ENCODE peak calls at places on chromosome 10, in four cellular contexts. One of them, this sample, is unnamed.
A peak's percentile ranks its signal among the peaks of the same experiment; 100 is the strongest.

GRCh38 chr10:125016611-125017202 is 74.8 kb downstream of the ZRANB1 start:
- DNase-seq in vagina: no peak
- DNase-seq in spleen: no peak
- DNase-seq in stomach: no peak
- DNase-seq in this sample: peak; percentile 77

GRCh38 chr10:70455213-70455630 is 13.7 kb upstream of the NODAL start:
- DNase-seq in vagina: no peak
- DNase-seq in spleen: no peak
- DNase-seq in stomach: no peak
- DNase-seq in this sample: no peak

GRCh38 chr10:132515811-132516726 is 21.5 kb upstream of the INPP5A start:
- DNase-seq in vagina: no peak
- DNase-seq in spleen: peak; percentile 71
- DNase-seq in stomach: peak; percentile 8
- DNase-seq in this sample: no peak

GRCh38 chr10:67722113-67722512 is 26.1 kb upstream of the CTNNA3 start:
- DNase-seq in vagina: no peak
- DNase-seq in spleen: no peak
- DNase-seq in stomach: no peak
- DNase-seq in this sample: no peak

GRCh38 chr10:128927389-128927788 is 539.7 kb upstream of the MGMT start:
- DNase-seq in vagina: no peak
- DNase-seq in spleen: no peak
- DNase-seq in stomach: no peak
- DNase-seq in this sample: no peak

GRCh38 chr10:59628456-59628855 is 81.2 kb downstream of the SLC16A9 start:
- DNase-seq in vagina: no peak
- DNase-seq in spleen: no peak
- DNase-seq in stomach: no peak
- DNase-seq in this sample: no peak

GRCh38 chr10:13555884-13556529 is 27.2 kb upstream of the BEND7 start:
- DNase-seq in vagina: no peak
- DNase-seq in spleen: no peak
- DNase-seq in stomach: no peak
- DNase-seq in this sample: no peak

GRCh38 chr10:15316144-15316543 is 54.9 kb downstream of the FAM171A1 start:
- DNase-seq in vagina: no peak
- DNase-seq in spleen: no peak
- DNase-seq in stomach: no peak
- DNase-seq in this sample: no peak

GRCh38 chr10:110841767-110842267 is 29.9 kb upstream of the PDCD4 start:
- DNase-seq in vagina: no peak
- DNase-seq in spleen: no peak
- DNase-seq in stomach: no peak
- DNase-seq in this sample: no peak

DNA sequence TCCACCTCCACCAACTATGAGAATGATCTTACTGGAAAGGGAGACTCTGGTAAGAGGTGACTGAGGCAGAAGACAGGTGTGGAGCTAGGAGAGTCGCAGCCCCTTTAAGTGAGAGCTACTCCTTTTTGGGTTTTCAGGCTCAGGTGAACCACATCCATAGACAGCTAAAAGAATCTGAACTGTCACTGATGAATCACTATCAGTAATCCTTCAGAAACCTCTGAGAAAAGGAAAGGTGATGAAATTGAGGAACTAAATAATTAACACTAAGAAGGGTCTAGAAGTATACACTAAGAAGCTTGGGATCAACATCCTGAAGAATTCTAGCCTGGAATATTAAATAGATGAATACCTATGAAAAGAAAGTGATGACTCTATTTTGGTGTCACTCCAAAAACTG is 83.0 kb downstream of the SORBS1 start:
- DNase-seq in vagina: no peak
- DNase-seq in spleen: no peak
- DNase-seq in stomach: no peak
- DNase-seq in this sample: no peak
- H3K4me1 ChIP-seq in vagina: peaks cover 48% of the 10 kb centered on the region
- H3K4me1 ChIP-seq in spleen: no peaks in the 10 kb centered on the region
- H3K4me1 ChIP-seq in stomach: peaks cover 98% of the 10 kb centered on the region
- H3K4me1 ChIP-seq in this sample: peaks cover 90% of the 10 kb centered on the region

GRCh38 chr10:63866747-63867140 is 345.5 kb downstream of the REEP3 start:
- DNase-seq in vagina: no peak
- DNase-seq in spleen: no peak
- DNase-seq in stomach: no peak
- DNase-seq in this sample: no peak
- TF ChIP-seq CTCF in vagina: peak; percentile 30
- TF ChIP-seq CTCF in spleen: peak; percentile 24
- TF ChIP-seq CTCF in stomach: peak; percentile 1
- TF ChIP-seq CTCF in this sample: no peak

GRCh38 chr10:89352802-89353201 is 25.0 kb downstream of the IFIT3 start:
- DNase-seq in vagina: no peak
- DNase-seq in spleen: no peak
- DNase-seq in stomach: no peak
- DNase-seq in this sample: no peak

GRCh38 chr10:89352039-89352597 is 24.3 kb downstream of the IFIT3 start:
- DNase-seq in vagina: no peak
- DNase-seq in spleen: no peak
- DNase-seq in stomach: peak; percentile 63
- DNase-seq in this sample: no peak

GRCh38 chr10:89348458-89348857 is 20.7 kb downstream of the IFIT3 start:
- DNase-seq in vagina: no peak
- DNase-seq in spleen: no peak
- DNase-seq in stomach: no peak
- DNase-seq in this sample: no peak

GRCh38 chr10:89347706-89348457 is 20.1 kb downstream of the IFIT3 start:
- DNase-seq in vagina: no peak
- DNase-seq in spleen: no peak
- DNase-seq in stomach: no peak
- DNase-seq in this sample: peak; percentile 64

GRCh38 chr10:89351402-89352038 is 23.7 kb downstream of the IFIT3 start:
- DNase-seq in vagina: no peak
- DNase-seq in spleen: no peak
- DNase-seq in stomach: no peak
- DNase-seq in this sample: no peak
- TF ChIP-seq POLR2A in vagina: no peak
- TF ChIP-seq POLR2A in spleen: no peak
- TF ChIP-seq POLR2A in stomach: no peak
- TF ChIP-seq POLR2A in this sample: no peak

GRCh38 chr10:21506351-21506750 is 19.1 kb downstream of the SKIDA1 start:
- DNase-seq in vagina: no peak
- DNase-seq in spleen: no peak
- DNase-seq in stomach: no peak
- DNase-seq in this sample: no peak
- H3K4me1 ChIP-seq in vagina: no peaks in the 10 kb centered on the region
- H3K4me1 ChIP-seq in spleen: no peaks in the 10 kb centered on the region
- H3K4me1 ChIP-seq in stomach: peaks cover 8% of the 10 kb centered on the region
- H3K4me1 ChIP-seq in this sample: no peaks in the 10 kb centered on the region

This sample was measured in heart left ventricle.